ENCODE peak calls at places on chromosome 2, in eight cellular contexts. One of them, this sample, is unnamed.

GRCh38 chr2:224126001-224126400 is 86.9 kb upstream of the SERPINE2 start:
- DNase-seq in foreskin fibroblast: peak; percentile 42
- DNase-seq in RWPE1: no peak
- DNase-seq in stimulated activated naive CD4-positive, alpha-beta T cell: no peak
- DNase-seq in posterior cingulate gyrus: no peak
- DNase-seq in T-helper 2 cell treated with Interferon-gamma antibody and Interleukin-4, amounts not matched to agents 5 μg/mL and 100 μg/mL, for 36 hours: no peak
- DNase-seq in adrenal gland: no peak
- DNase-seq in NCI-H2171 treated with DMSO at 0.1 percent for 48 hours: no peak
- DNase-seq in this sample: no peak

GRCh38 chr2:39725401-39725800 is 53.7 kb downstream of the THUMPD2 start:
- DNase-seq in posterior cingulate gyrus: no peak
- DNase-seq in foreskin fibroblast: peak; percentile 89
- DNase-seq in RWPE1: no peak
- DNase-seq in adrenal gland: no peak
- DNase-seq in stimulated activated naive CD4-positive, alpha-beta T cell: no peak
- DNase-seq in NCI-H2171 treated with DMSO at 0.1 percent for 48 hours: no peak
- DNase-seq in T-helper 2 cell treated with Interferon-gamma antibody and Interleukin-4, amounts not matched to agents 5 μg/mL and 100 μg/mL, for 36 hours: no peak
- DNase-seq in this sample: no peak

GRCh38 chr2:179422037-179422643 is 157.5 kb upstream of the SESTD1 start:
- DNase-seq in RWPE1: peak; percentile 34
- DNase-seq in posterior cingulate gyrus: peak; percentile 95
- DNase-seq in adrenal gland: peak; percentile 69
- DNase-seq in foreskin fibroblast: peak; percentile 88
- DNase-seq in T-helper 2 cell treated with Interferon-gamma antibody and Interleukin-4, amounts not matched to agents 5 μg/mL and 100 μg/mL, for 36 hours: no peak
- DNase-seq in NCI-H2171 treated with DMSO at 0.1 percent for 48 hours: peak; percentile 60
- DNase-seq in stimulated activated naive CD4-positive, alpha-beta T cell: no peak
- DNase-seq in this sample: peak; percentile 56

GRCh38 chr2:188937228-188938220 is 36.6 kb upstream of the COL3A1 start:
- DNase-seq in RWPE1: no peak
- DNase-seq in adrenal gland: no peak
- DNase-seq in foreskin fibroblast: peak; percentile 79
- DNase-seq in stimulated activated naive CD4-positive, alpha-beta T cell: no peak
- DNase-seq in NCI-H2171 treated with DMSO at 0.1 percent for 48 hours: no peak
- DNase-seq in T-helper 2 cell treated with Interferon-gamma antibody and Interleukin-4, amounts not matched to agents 5 μg/mL and 100 μg/mL, for 36 hours: no peak
- DNase-seq in posterior cingulate gyrus: no peak
- DNase-seq in this sample: no peak

GRCh38 chr2:134689303-134689702 is 29.5 kb downstream of the TMEM163 start:
- DNase-seq in RWPE1: no peak
- DNase-seq in posterior cingulate gyrus: no peak
- DNase-seq in adrenal gland: no peak
- DNase-seq in NCI-H2171 treated with DMSO at 0.1 percent for 48 hours: no peak
- DNase-seq in foreskin fibroblast: no peak
- DNase-seq in T-helper 2 cell treated with Interferon-gamma antibody and Interleukin-4, amounts not matched to agents 5 μg/mL and 100 μg/mL, for 36 hours: no peak
- DNase-seq in stimulated activated naive CD4-positive, alpha-beta T cell: no peak
- DNase-seq in this sample: no peak

GRCh38 chr2:201965550-201965949 is 68.1 kb upstream of the FZD7 start:
- DNase-seq in adrenal gland: no peak
- DNase-seq in RWPE1: no peak
- DNase-seq in posterior cingulate gyrus: no peak
- DNase-seq in foreskin fibroblast: no peak
- DNase-seq in stimulated activated naive CD4-positive, alpha-beta T cell: no peak
- DNase-seq in T-helper 2 cell treated with Interferon-gamma antibody and Interleukin-4, amounts not matched to agents 5 μg/mL and 100 μg/mL, for 36 hours: no peak
- DNase-seq in NCI-H2171 treated with DMSO at 0.1 percent for 48 hours: no peak
- DNase-seq in this sample: no peak

GRCh38 chr2:201523506-201523905 is 72.0 kb downstream of the STRADB start:
- DNase-seq in foreskin fibroblast: peak; percentile 67
- DNase-seq in NCI-H2171 treated with DMSO at 0.1 percent for 48 hours: no peak
- DNase-seq in posterior cingulate gyrus: no peak
- DNase-seq in T-helper 2 cell treated with Interferon-gamma antibody and Interleukin-4, amounts not matched to agents 5 μg/mL and 100 μg/mL, for 36 hours: no peak
- DNase-seq in adrenal gland: no peak
- DNase-seq in RWPE1: no peak
- DNase-seq in stimulated activated naive CD4-positive, alpha-beta T cell: no peak
- DNase-seq in this sample: no peak

GRCh38 chr2:152646775-152647174 is 70.5 kb downstream of the PRPF40A start:
- DNase-seq in adrenal gland: no peak
- DNase-seq in foreskin fibroblast: peak; percentile 91
- DNase-seq in T-helper 2 cell treated with Interferon-gamma antibody and Interleukin-4, amounts not matched to agents 5 μg/mL and 100 μg/mL, for 36 hours: no peak
- DNase-seq in NCI-H2171 treated with DMSO at 0.1 percent for 48 hours: no peak
- DNase-seq in stimulated activated naive CD4-positive, alpha-beta T cell: no peak
- DNase-seq in posterior cingulate gyrus: no peak
- DNase-seq in RWPE1: peak; percentile 86
- DNase-seq in this sample: no peak

GRCh38 chr2:220011859-220012258 is 384.4 kb downstream of the SLC4A3 start:
- DNase-seq in adrenal gland: no peak
- DNase-seq in stimulated activated naive CD4-positive, alpha-beta T cell: no peak
- DNase-seq in foreskin fibroblast: no peak
- DNase-seq in T-helper 2 cell treated with Interferon-gamma antibody and Interleukin-4, amounts not matched to agents 5 μg/mL and 100 μg/mL, for 36 hours: no peak
- DNase-seq in RWPE1: no peak
- DNase-seq in NCI-H2171 treated with DMSO at 0.1 percent for 48 hours: peak; percentile 13
- DNase-seq in posterior cingulate gyrus: no peak
- DNase-seq in this sample: no peak

GRCh38 chr2:157256621-157257020 is 884 bp upstream of the GALNT5 start:
- DNase-seq in NCI-H2171 treated with DMSO at 0.1 percent for 48 hours: no peak
- DNase-seq in stimulated activated naive CD4-positive, alpha-beta T cell: no peak
- DNase-seq in adrenal gland: no peak
- DNase-seq in T-helper 2 cell treated with Interferon-gamma antibody and Interleukin-4, amounts not matched to agents 5 μg/mL and 100 μg/mL, for 36 hours: peak; percentile 63
- DNase-seq in posterior cingulate gyrus: no peak
- DNase-seq in RWPE1: no peak
- DNase-seq in foreskin fibroblast: peak; percentile 17
- DNase-seq in this sample: no peak

GRCh38 chr2:229974271-229974670 is 52.0 kb downstream of the FBXO36 start:
- DNase-seq in T-helper 2 cell treated with Interferon-gamma antibody and Interleukin-4, amounts not matched to agents 5 μg/mL and 100 μg/mL, for 36 hours: no peak
- DNase-seq in foreskin fibroblast: peak; percentile 76
- DNase-seq in posterior cingulate gyrus: no peak
- DNase-seq in stimulated activated naive CD4-positive, alpha-beta T cell: no peak
- DNase-seq in adrenal gland: peak; percentile 32
- DNase-seq in NCI-H2171 treated with DMSO at 0.1 percent for 48 hours: no peak
- DNase-seq in RWPE1: no peak
- DNase-seq in this sample: no peak

GRCh38 chr2:53867773-53868172 is 8.0 kb upstream of the GPR75 start:
- DNase-seq in T-helper 2 cell treated with Interferon-gamma antibody and Interleukin-4, amounts not matched to agents 5 μg/mL and 100 μg/mL, for 36 hours: no peak
- DNase-seq in NCI-H2171 treated with DMSO at 0.1 percent for 48 hours: no peak
- DNase-seq in foreskin fibroblast: no peak
- DNase-seq in RWPE1: no peak
- DNase-seq in stimulated activated naive CD4-positive, alpha-beta T cell: no peak
- DNase-seq in adrenal gland: no peak
- DNase-seq in posterior cingulate gyrus: no peak
- DNase-seq in this sample: no peak

GRCh38 chr2:102520801-102521200 is 47.8 kb downstream of the SLC9A4 start:
- DNase-seq in adrenal gland: no peak
- DNase-seq in T-helper 2 cell treated with Interferon-gamma antibody and Interleukin-4, amounts not matched to agents 5 μg/mL and 100 μg/mL, for 36 hours: no peak
- DNase-seq in foreskin fibroblast: no peak
- DNase-seq in posterior cingulate gyrus: no peak
- DNase-seq in RWPE1: no peak
- DNase-seq in NCI-H2171 treated with DMSO at 0.1 percent for 48 hours: no peak
- DNase-seq in stimulated activated naive CD4-positive, alpha-beta T cell: no peak
- DNase-seq in this sample: no peak

GRCh38 chr2:234378440-234378839 is 118.4 kb downstream of the ARL4C start:
- DNase-seq in RWPE1: no peak
- DNase-seq in stimulated activated naive CD4-positive, alpha-beta T cell: no peak
- DNase-seq in adrenal gland: no peak
- DNase-seq in posterior cingulate gyrus: no peak
- DNase-seq in foreskin fibroblast: peak; percentile 72
- DNase-seq in T-helper 2 cell treated with Interferon-gamma antibody and Interleukin-4, amounts not matched to agents 5 μg/mL and 100 μg/mL, for 36 hours: no peak
- DNase-seq in NCI-H2171 treated with DMSO at 0.1 percent for 48 hours: no peak
- DNase-seq in this sample: no peak

GRCh38 chr2:33372940-33373553 is 103.4 kb upstream of the RASGRP3 start:
- DNase-seq in NCI-H2171 treated with DMSO at 0.1 percent for 48 hours: peak; percentile 62
- DNase-seq in adrenal gland: peak; percentile 30
- DNase-seq in stimulated activated naive CD4-positive, alpha-beta T cell: no peak
- DNase-seq in T-helper 2 cell treated with Interferon-gamma antibody and Interleukin-4, amounts not matched to agents 5 μg/mL and 100 μg/mL, for 36 hours: no peak
- DNase-seq in posterior cingulate gyrus: no peak
- DNase-seq in RWPE1: peak; percentile 60
- DNase-seq in foreskin fibroblast: peak; percentile 49
- DNase-seq in this sample: peak; percentile 47

GRCh38 chr2:191758420-191759199 is 80.7 kb downstream of the NABP1 start:
- DNase-seq in foreskin fibroblast: peak; percentile 65
- DNase-seq in stimulated activated naive CD4-positive, alpha-beta T cell: no peak
- DNase-seq in posterior cingulate gyrus: peak; percentile 49
- DNase-seq in adrenal gland: peak; percentile 35
- DNase-seq in RWPE1: peak; percentile 92
- DNase-seq in T-helper 2 cell treated with Interferon-gamma antibody and Interleukin-4, amounts not matched to agents 5 μg/mL and 100 μg/mL, for 36 hours: peak; percentile 20
- DNase-seq in NCI-H2171 treated with DMSO at 0.1 percent for 48 hours: peak; percentile 86
- DNase-seq in this sample: peak; percentile 73

GRCh38 chr2:120319686-120320317 is 26.1 kb upstream of the INHBB start:
- DNase-seq in foreskin fibroblast: no peak
- DNase-seq in posterior cingulate gyrus: peak; percentile 52
- DNase-seq in adrenal gland: no peak
- DNase-seq in T-helper 2 cell treated with Interferon-gamma antibody and Interleukin-4, amounts not matched to agents 5 μg/mL and 100 μg/mL, for 36 hours: no peak
- DNase-seq in NCI-H2171 treated with DMSO at 0.1 percent for 48 hours: no peak
- DNase-seq in RWPE1: no peak
- DNase-seq in stimulated activated naive CD4-positive, alpha-beta T cell: no peak
- DNase-seq in this sample: no peak

GRCh38 chr2:1477196-1478040 is 64.2 kb downstream of the TPO start:
- DNase-seq in NCI-H2171 treated with DMSO at 0.1 percent for 48 hours: no peak
- DNase-seq in stimulated activated naive CD4-positive, alpha-beta T cell: no peak
- DNase-seq in adrenal gland: no peak
- DNase-seq in RWPE1: no peak
- DNase-seq in posterior cingulate gyrus: peak; percentile 81
- DNase-seq in T-helper 2 cell treated with Interferon-gamma antibody and Interleukin-4, amounts not matched to agents 5 μg/mL and 100 μg/mL, for 36 hours: no peak
- DNase-seq in foreskin fibroblast: no peak
- DNase-seq in this sample: no peak

GRCh38 chr2:133489146-133489545 is 79.1 kb downstream of the NCKAP5 start:
- DNase-seq in stimulated activated naive CD4-positive, alpha-beta T cell: no peak
- DNase-seq in foreskin fibroblast: no peak
- DNase-seq in T-helper 2 cell treated with Interferon-gamma antibody and Interleukin-4, amounts not matched to agents 5 μg/mL and 100 μg/mL, for 36 hours: no peak
- DNase-seq in adrenal gland: no peak
- DNase-seq in NCI-H2171 treated with DMSO at 0.1 percent for 48 hours: no peak
- DNase-seq in posterior cingulate gyrus: no peak
- DNase-seq in RWPE1: no peak
- DNase-seq in this sample: no peak

GRCh38 chr2:27170569-27171337 is 21.9 kb downstream of the TCF23 start:
- DNase-seq in NCI-H2171 treated with DMSO at 0.1 percent for 48 hours: no peak
- DNase-seq in posterior cingulate gyrus: no peak
- DNase-seq in adrenal gland: no peak
- DNase-seq in RWPE1: no peak
- DNase-seq in T-helper 2 cell treated with Interferon-gamma antibody and Interleukin-4, amounts not matched to agents 5 μg/mL and 100 μg/mL, for 36 hours: no peak
- DNase-seq in foreskin fibroblast: no peak
- DNase-seq in stimulated activated naive CD4-positive, alpha-beta T cell: no peak
- DNase-seq in this sample: no peak